ENCODE peak calls at places on chromosomes 12 and 14, in nine cellular contexts. One of them, this sample, is unnamed.

GRCh38 chr14:45699451-45699850 is 446.4 kb upstream of the MIS18BP1 start:
- DNase-seq in AG04450: no peak
- DNase-seq in HS-5: no peak
- DNase-seq in GM03348: no peak
- DNase-seq in stimulated activated CD4-positive, alpha-beta T cell treated with anti-CD3 and anti-CD28 coated beads, Interleukin-2, amount 100 ng/mL, for 24 hours: no peak
- DNase-seq in neuronal stem cell: no peak
- DNase-seq in germinal center: no peak
- DNase-seq in iPS-NIHi11: no peak
- DNase-seq in neural crest cell: no peak
- DNase-seq in this sample: no peak

GRCh38 chr14:72451081-72451972 is 442.6 kb downstream of the DPF3 start:
- DNase-seq in AG04450: no peak
- DNase-seq in neural crest cell: no peak
- DNase-seq in GM03348: no peak
- DNase-seq in germinal center: no peak
- DNase-seq in iPS-NIHi11: no peak
- DNase-seq in neuronal stem cell: peak
- DNase-seq in stimulated activated CD4-positive, alpha-beta T cell treated with anti-CD3 and anti-CD28 coated beads, Interleukin-2, amount 100 ng/mL, for 24 hours: peak
- DNase-seq in HS-5: no peak
- DNase-seq in this sample: peak

GRCh38 chr12:41288188-41288811 is 100.2 kb downstream of the PDZRN4 start:
- DNase-seq in AG04450: no peak
- DNase-seq in germinal center: no peak
- DNase-seq in neuronal stem cell: no peak
- DNase-seq in iPS-NIHi11: no peak
- DNase-seq in HS-5: no peak
- DNase-seq in GM03348: no peak
- DNase-seq in neural crest cell: no peak
- DNase-seq in stimulated activated CD4-positive, alpha-beta T cell treated with anti-CD3 and anti-CD28 coated beads, Interleukin-2, amount 100 ng/mL, for 24 hours: no peak
- DNase-seq in this sample: no peak

GRCh38 chr12:57610553-57611115 is 601 bp upstream of the ARHGEF25 start:
- DNase-seq in neuronal stem cell: no peak
- DNase-seq in neural crest cell: no peak
- DNase-seq in stimulated activated CD4-positive, alpha-beta T cell treated with anti-CD3 and anti-CD28 coated beads, Interleukin-2, amount 100 ng/mL, for 24 hours: no peak
- DNase-seq in iPS-NIHi11: peak
- DNase-seq in HS-5: no peak
- DNase-seq in germinal center: no peak
- DNase-seq in GM03348: no peak
- DNase-seq in AG04450: no peak
- DNase-seq in this sample: peak

GRCh38 chr12:3551386-3551785 is 60.4 kb downstream of the PRMT8 start:
- DNase-seq in AG04450: no peak
- DNase-seq in stimulated activated CD4-positive, alpha-beta T cell treated with anti-CD3 and anti-CD28 coated beads, Interleukin-2, amount 100 ng/mL, for 24 hours: no peak
- DNase-seq in neural crest cell: no peak
- DNase-seq in iPS-NIHi11: no peak
- DNase-seq in HS-5: no peak
- DNase-seq in GM03348: no peak
- DNase-seq in germinal center: no peak
- DNase-seq in neuronal stem cell: no peak
- DNase-seq in this sample: no peak

GRCh38 chr12:79776111-79776510 is 85.3 kb upstream of the PAWR start:
- DNase-seq in neuronal stem cell: no peak
- DNase-seq in germinal center: no peak
- DNase-seq in stimulated activated CD4-positive, alpha-beta T cell treated with anti-CD3 and anti-CD28 coated beads, Interleukin-2, amount 100 ng/mL, for 24 hours: no peak
- DNase-seq in HS-5: peak
- DNase-seq in GM03348: peak
- DNase-seq in iPS-NIHi11: no peak
- DNase-seq in neural crest cell: no peak
- DNase-seq in AG04450: no peak
- DNase-seq in this sample: no peak

GRCh38 chr14:95125156-95125555 is 32.2 kb downstream of the DICER1 start:
- DNase-seq in neuronal stem cell: no peak
- DNase-seq in HS-5: no peak
- DNase-seq in iPS-NIHi11: no peak
- DNase-seq in germinal center: no peak
- DNase-seq in stimulated activated CD4-positive, alpha-beta T cell treated with anti-CD3 and anti-CD28 coated beads, Interleukin-2, amount 100 ng/mL, for 24 hours: no peak
- DNase-seq in AG04450: no peak
- DNase-seq in GM03348: no peak
- DNase-seq in neural crest cell: no peak
- DNase-seq in this sample: no peak

GRCh38 chr12:27344246-27344645 is 11.6 kb downstream of the BMAL2 start:
- DNase-seq in iPS-NIHi11: no peak
- DNase-seq in stimulated activated CD4-positive, alpha-beta T cell treated with anti-CD3 and anti-CD28 coated beads, Interleukin-2, amount 100 ng/mL, for 24 hours: no peak
- DNase-seq in GM03348: no peak
- DNase-seq in neural crest cell: no peak
- DNase-seq in AG04450: no peak
- DNase-seq in neuronal stem cell: no peak
- DNase-seq in germinal center: no peak
- DNase-seq in HS-5: no peak
- DNase-seq in this sample: no peak

GRCh38 chr12:86044396-86044795 is 170.3 kb downstream of the NTS start:
- DNase-seq in AG04450: no peak
- DNase-seq in GM03348: no peak
- DNase-seq in HS-5: no peak
- DNase-seq in neural crest cell: no peak
- DNase-seq in germinal center: no peak
- DNase-seq in neuronal stem cell: no peak
- DNase-seq in iPS-NIHi11: no peak
- DNase-seq in stimulated activated CD4-positive, alpha-beta T cell treated with anti-CD3 and anti-CD28 coated beads, Interleukin-2, amount 100 ng/mL, for 24 hours: no peak
- DNase-seq in this sample: no peak

GRCh38 chr14:61563162-61563511 is 132.2 kb upstream of the HIF1A start:
- DNase-seq in AG04450: no peak
- DNase-seq in stimulated activated CD4-positive, alpha-beta T cell treated with anti-CD3 and anti-CD28 coated beads, Interleukin-2, amount 100 ng/mL, for 24 hours: no peak
- DNase-seq in neuronal stem cell: no peak
- DNase-seq in iPS-NIHi11: no peak
- DNase-seq in neural crest cell: no peak
- DNase-seq in germinal center: no peak
- DNase-seq in HS-5: no peak
- DNase-seq in GM03348: no peak
- DNase-seq in this sample: no peak

GRCh38 chr12:71162832-71163711 is 5.3 kb upstream of the TSPAN8 start:
- DNase-seq in germinal center: no peak
- DNase-seq in AG04450: no peak
- DNase-seq in stimulated activated CD4-positive, alpha-beta T cell treated with anti-CD3 and anti-CD28 coated beads, Interleukin-2, amount 100 ng/mL, for 24 hours: no peak
- DNase-seq in iPS-NIHi11: no peak
- DNase-seq in neuronal stem cell: no peak
- DNase-seq in GM03348: no peak
- DNase-seq in neural crest cell: no peak
- DNase-seq in HS-5: no peak
- DNase-seq in this sample: no peak

GRCh38 chr12:92144631-92145480 is 790 bp downstream of the BTG1 start:
- DNase-seq in neural crest cell: peak
- DNase-seq in GM03348: peak
- DNase-seq in stimulated activated CD4-positive, alpha-beta T cell treated with anti-CD3 and anti-CD28 coated beads, Interleukin-2, amount 100 ng/mL, for 24 hours: peak
- DNase-seq in AG04450: no peak
- DNase-seq in neuronal stem cell: peak
- DNase-seq in iPS-NIHi11: peak
- DNase-seq in germinal center: peak
- DNase-seq in HS-5: no peak
- DNase-seq in this sample: peak

GRCh38 chr12:104953323-104953722 is 4.8 kb downstream of the SLC41A2 start:
- DNase-seq in germinal center: no peak
- DNase-seq in AG04450: no peak
- DNase-seq in iPS-NIHi11: no peak
- DNase-seq in stimulated activated CD4-positive, alpha-beta T cell treated with anti-CD3 and anti-CD28 coated beads, Interleukin-2, amount 100 ng/mL, for 24 hours: no peak
- DNase-seq in neuronal stem cell: no peak
- DNase-seq in neural crest cell: no peak
- DNase-seq in GM03348: no peak
- DNase-seq in HS-5: no peak
- DNase-seq in this sample: no peak

GRCh38 chr14:57346741-57347140 is 43.6 kb upstream of the NAA30 start:
- DNase-seq in AG04450: no peak
- DNase-seq in stimulated activated CD4-positive, alpha-beta T cell treated with anti-CD3 and anti-CD28 coated beads, Interleukin-2, amount 100 ng/mL, for 24 hours: no peak
- DNase-seq in neural crest cell: no peak
- DNase-seq in iPS-NIHi11: no peak
- DNase-seq in germinal center: no peak
- DNase-seq in HS-5: no peak
- DNase-seq in GM03348: no peak
- DNase-seq in neuronal stem cell: no peak
- DNase-seq in this sample: no peak

GRCh38 chr14:64244279-64244678 is 49.9 kb downstream of the ESR2 start:
- DNase-seq in germinal center: no peak
- DNase-seq in GM03348: no peak
- DNase-seq in neuronal stem cell: no peak
- DNase-seq in HS-5: no peak
- DNase-seq in AG04450: no peak
- DNase-seq in iPS-NIHi11: no peak
- DNase-seq in neural crest cell: no peak
- DNase-seq in stimulated activated CD4-positive, alpha-beta T cell treated with anti-CD3 and anti-CD28 coated beads, Interleukin-2, amount 100 ng/mL, for 24 hours: no peak
- DNase-seq in this sample: no peak

GRCh38 chr12:83140135-83140534 is 453.4 kb downstream of the TMTC2 start:
- DNase-seq in GM03348: no peak
- DNase-seq in neural crest cell: no peak
- DNase-seq in germinal center: no peak
- DNase-seq in neuronal stem cell: no peak
- DNase-seq in iPS-NIHi11: no peak
- DNase-seq in AG04450: no peak
- DNase-seq in HS-5: no peak
- DNase-seq in stimulated activated CD4-positive, alpha-beta T cell treated with anti-CD3 and anti-CD28 coated beads, Interleukin-2, amount 100 ng/mL, for 24 hours: no peak
- DNase-seq in this sample: no peak

GRCh38 chr12:121295746-121296617 is 527 bp downstream of the CAMKK2 start:
- DNase-seq in AG04450: no peak
- DNase-seq in neuronal stem cell: peak
- DNase-seq in iPS-NIHi11: no peak
- DNase-seq in stimulated activated CD4-positive, alpha-beta T cell treated with anti-CD3 and anti-CD28 coated beads, Interleukin-2, amount 100 ng/mL, for 24 hours: peak
- DNase-seq in neural crest cell: peak
- DNase-seq in GM03348: peak
- DNase-seq in HS-5: no peak
- DNase-seq in germinal center: peak
- DNase-seq in this sample: peak

GRCh38 chr14:51576112-51576420 is 75.6 kb upstream of the FRMD6 start:
- DNase-seq in iPS-NIHi11: no peak
- DNase-seq in neuronal stem cell: no peak
- DNase-seq in stimulated activated CD4-positive, alpha-beta T cell treated with anti-CD3 and anti-CD28 coated beads, Interleukin-2, amount 100 ng/mL, for 24 hours: no peak
- DNase-seq in AG04450: no peak
- DNase-seq in HS-5: no peak
- DNase-seq in GM03348: peak
- DNase-seq in germinal center: no peak
- DNase-seq in neural crest cell: no peak
- DNase-seq in this sample: no peak

GRCh38 chr14:95011449-95012020 is 145.8 kb downstream of the DICER1 start:
- DNase-seq in neuronal stem cell: no peak
- DNase-seq in neural crest cell: no peak
- DNase-seq in germinal center: no peak
- DNase-seq in GM03348: no peak
- DNase-seq in HS-5: no peak
- DNase-seq in stimulated activated CD4-positive, alpha-beta T cell treated with anti-CD3 and anti-CD28 coated beads, Interleukin-2, amount 100 ng/mL, for 24 hours: no peak
- DNase-seq in iPS-NIHi11: no peak
- DNase-seq in AG04450: no peak
- DNase-seq in this sample: peak

GRCh38 chr12:20212036-20212435 is 156.3 kb upstream of the PDE3A start:
- DNase-seq in stimulated activated CD4-positive, alpha-beta T cell treated with anti-CD3 and anti-CD28 coated beads, Interleukin-2, amount 100 ng/mL, for 24 hours: no peak
- DNase-seq in AG04450: no peak
- DNase-seq in germinal center: no peak
- DNase-seq in HS-5: no peak
- DNase-seq in GM03348: no peak
- DNase-seq in neuronal stem cell: no peak
- DNase-seq in neural crest cell: no peak
- DNase-seq in iPS-NIHi11: no peak
- DNase-seq in this sample: no peak

GRCh38 chr12:124915249-124916236 is 1.1 kb upstream of the UBC start:
- DNase-seq in iPS-NIHi11: no peak
- DNase-seq in germinal center: no peak
- DNase-seq in AG04450: no peak
- DNase-seq in HS-5: no peak
- DNase-seq in GM03348: peak
- DNase-seq in neural crest cell: no peak
- DNase-seq in neuronal stem cell: no peak
- DNase-seq in stimulated activated CD4-positive, alpha-beta T cell treated with anti-CD3 and anti-CD28 coated beads, Interleukin-2, amount 100 ng/mL, for 24 hours: peak
- DNase-seq in this sample: no peak

GRCh38 chr12:10154145-10154496 is 17.8 kb downstream of the OLR1 start:
- DNase-seq in iPS-NIHi11: no peak
- DNase-seq in AG04450: no peak
- DNase-seq in stimulated activated CD4-positive, alpha-beta T cell treated with anti-CD3 and anti-CD28 coated beads, Interleukin-2, amount 100 ng/mL, for 24 hours: no peak
- DNase-seq in germinal center: no peak
- DNase-seq in neuronal stem cell: no peak
- DNase-seq in neural crest cell: no peak
- DNase-seq in HS-5: no peak
- DNase-seq in GM03348: no peak
- DNase-seq in this sample: no peak

GRCh38 chr12:116090516-116090915 is 187.0 kb downstream of the MED13L start:
- DNase-seq in GM03348: no peak
- DNase-seq in germinal center: no peak
- DNase-seq in stimulated activated CD4-positive, alpha-beta T cell treated with anti-CD3 and anti-CD28 coated beads, Interleukin-2, amount 100 ng/mL, for 24 hours: no peak
- DNase-seq in neuronal stem cell: no peak
- DNase-seq in AG04450: no peak
- DNase-seq in iPS-NIHi11: no peak
- DNase-seq in neural crest cell: no peak
- DNase-seq in HS-5: no peak
- DNase-seq in this sample: no peak

GRCh38 chr14:66601932-66602578 is 94.1 kb downstream of the GPHN start:
- DNase-seq in AG04450: no peak
- DNase-seq in neural crest cell: no peak
- DNase-seq in stimulated activated CD4-positive, alpha-beta T cell treated with anti-CD3 and anti-CD28 coated beads, Interleukin-2, amount 100 ng/mL, for 24 hours: no peak
- DNase-seq in iPS-NIHi11: no peak
- DNase-seq in germinal center: no peak
- DNase-seq in HS-5: no peak
- DNase-seq in neuronal stem cell: no peak
- DNase-seq in GM03348: no peak
- DNase-seq in this sample: no peak

GRCh38 chr12:120121766-120122293 is 5.3 kb upstream of the RAB35 start:
- DNase-seq in neuronal stem cell: no peak
- DNase-seq in stimulated activated CD4-positive, alpha-beta T cell treated with anti-CD3 and anti-CD28 coated beads, Interleukin-2, amount 100 ng/mL, for 24 hours: no peak
- DNase-seq in neural crest cell: no peak
- DNase-seq in iPS-NIHi11: no peak
- DNase-seq in AG04450: no peak
- DNase-seq in HS-5: no peak
- DNase-seq in germinal center: peak
- DNase-seq in GM03348: no peak
- DNase-seq in this sample: no peak

GRCh38 chr14:89372156-89372555 is 44.9 kb downstream of the FOXN3 start:
- DNase-seq in neuronal stem cell: no peak
- DNase-seq in germinal center: no peak
- DNase-seq in iPS-NIHi11: no peak
- DNase-seq in stimulated activated CD4-positive, alpha-beta T cell treated with anti-CD3 and anti-CD28 coated beads, Interleukin-2, amount 100 ng/mL, for 24 hours: no peak
- DNase-seq in neural crest cell: no peak
- DNase-seq in HS-5: no peak
- DNase-seq in AG04450: no peak
- DNase-seq in GM03348: peak
- DNase-seq in this sample: no peak

GRCh38 chr14:86774916-86775315 is 1218.1 kb downstream of the GALC start:
- DNase-seq in iPS-NIHi11: no peak
- DNase-seq in HS-5: no peak
- DNase-seq in germinal center: no peak
- DNase-seq in GM03348: no peak
- DNase-seq in neuronal stem cell: no peak
- DNase-seq in neural crest cell: no peak
- DNase-seq in AG04450: no peak
- DNase-seq in stimulated activated CD4-positive, alpha-beta T cell treated with anti-CD3 and anti-CD28 coated beads, Interleukin-2, amount 100 ng/mL, for 24 hours: no peak
- DNase-seq in this sample: no peak

GRCh38 chr12:69070319-69071090 is 137.5 kb upstream of the CPM start:
- DNase-seq in GM03348: peak
- DNase-seq in HS-5: peak
- DNase-seq in stimulated activated CD4-positive, alpha-beta T cell treated with anti-CD3 and anti-CD28 coated beads, Interleukin-2, amount 100 ng/mL, for 24 hours: peak
- DNase-seq in neuronal stem cell: peak
- DNase-seq in germinal center: peak
- DNase-seq in neural crest cell: peak
- DNase-seq in iPS-NIHi11: peak
- DNase-seq in AG04450: peak
- DNase-seq in this sample: peak

GRCh38 chr12:38669081-38669480 is 236.3 kb downstream of the CPNE8 start:
- DNase-seq in neuronal stem cell: no peak
- DNase-seq in GM03348: no peak
- DNase-seq in AG04450: no peak
- DNase-seq in neural crest cell: no peak
- DNase-seq in iPS-NIHi11: no peak
- DNase-seq in stimulated activated CD4-positive, alpha-beta T cell treated with anti-CD3 and anti-CD28 coated beads, Interleukin-2, amount 100 ng/mL, for 24 hours: no peak
- DNase-seq in HS-5: no peak
- DNase-seq in germinal center: no peak
- DNase-seq in this sample: no peak

GRCh38 chr12:1977109-1977508 is 27.1 kb downstream of the DCP1B start:
- DNase-seq in germinal center: no peak
- DNase-seq in neural crest cell: no peak
- DNase-seq in iPS-NIHi11: no peak
- DNase-seq in AG04450: no peak
- DNase-seq in HS-5: no peak
- DNase-seq in stimulated activated CD4-positive, alpha-beta T cell treated with anti-CD3 and anti-CD28 coated beads, Interleukin-2, amount 100 ng/mL, for 24 hours: no peak
- DNase-seq in GM03348: no peak
- DNase-seq in neuronal stem cell: no peak
- DNase-seq in this sample: no peak

GRCh38 chr12:82507656-82508055 is 149.3 kb downstream of the METTL25 start:
- DNase-seq in HS-5: no peak
- DNase-seq in neural crest cell: no peak
- DNase-seq in iPS-NIHi11: no peak
- DNase-seq in germinal center: no peak
- DNase-seq in stimulated activated CD4-positive, alpha-beta T cell treated with anti-CD3 and anti-CD28 coated beads, Interleukin-2, amount 100 ng/mL, for 24 hours: no peak
- DNase-seq in GM03348: no peak
- DNase-seq in neuronal stem cell: no peak
- DNase-seq in AG04450: no peak
- DNase-seq in this sample: no peak